ENCODE peak calls at places on chromosomes 16 and 17, in ten cellular contexts. One of them, this sample, is unnamed. For H3K27me3 and H3K36me3, the result is how much of the 10 kb centered on the place peaks cover.

GRCh38 chr17:55318715-55319487 is 54.1 kb downstream of the HLF start:
- DNase-seq in hepatocyte: no peak
- DNase-seq in cardiac muscle cell: no peak
- DNase-seq in Panc1: no peak
- DNase-seq in stomach: no peak
- DNase-seq in IMR-90: no peak
- DNase-seq in RWPE2: no peak
- DNase-seq in tibial artery: no peak
- DNase-seq in right lobe of liver: no peak
- DNase-seq in iPS DF 6.9: no peak
- DNase-seq in this sample: no peak

GRCh38 chr16:72094266-72094610 is 591 bp downstream of the DHX38 start:
- DNase-seq in Panc1: no peak
- DNase-seq in IMR-90: no peak
- DNase-seq in hepatocyte: peak
- DNase-seq in cardiac muscle cell: peak
- DNase-seq in RWPE2: no peak
- DNase-seq in stomach: no peak
- DNase-seq in right lobe of liver: no peak
- DNase-seq in iPS DF 6.9: no peak
- DNase-seq in tibial artery: no peak
- DNase-seq in this sample: no peak

GRCh38 chr17:66468241-66469087 is 166.1 kb downstream of the PRKCA start:
- DNase-seq in RWPE2: no peak
- DNase-seq in IMR-90: peak
- DNase-seq in Panc1: no peak
- DNase-seq in cardiac muscle cell: no peak
- DNase-seq in iPS DF 6.9: no peak
- DNase-seq in stomach: no peak
- DNase-seq in hepatocyte: peak
- DNase-seq in tibial artery: peak
- DNase-seq in right lobe of liver: no peak
- DNase-seq in this sample: no peak

GRCh38 chr16:17572145-17572544 is 101.4 kb upstream of the XYLT1 start:
- DNase-seq in tibial artery: no peak
- DNase-seq in stomach: no peak
- DNase-seq in cardiac muscle cell: no peak
- DNase-seq in right lobe of liver: no peak
- DNase-seq in RWPE2: no peak
- DNase-seq in hepatocyte: no peak
- DNase-seq in IMR-90: no peak
- DNase-seq in iPS DF 6.9: no peak
- DNase-seq in Panc1: no peak
- DNase-seq in this sample: no peak

GRCh38 chr17:68391561-68392268 is 65.6 kb downstream of the WIPI1 start:
- DNase-seq in right lobe of liver: no peak
- DNase-seq in iPS DF 6.9: no peak
- DNase-seq in RWPE2: no peak
- DNase-seq in cardiac muscle cell: no peak
- DNase-seq in tibial artery: no peak
- DNase-seq in stomach: no peak
- DNase-seq in hepatocyte: peak
- DNase-seq in Panc1: no peak
- DNase-seq in IMR-90: no peak
- DNase-seq in this sample: no peak

GRCh38 chr16:17138801-17139200 is 332.0 kb downstream of the XYLT1 start:
- DNase-seq in Panc1: no peak
- DNase-seq in tibial artery: no peak
- DNase-seq in iPS DF 6.9: no peak
- DNase-seq in hepatocyte: no peak
- DNase-seq in IMR-90: peak
- DNase-seq in cardiac muscle cell: peak
- DNase-seq in RWPE2: no peak
- DNase-seq in right lobe of liver: no peak
- DNase-seq in stomach: no peak
- DNase-seq in this sample: no peak

GRCh38 chr16:56916571-56917403 is 15.2 kb upstream of the HERPUD1 start:
- DNase-seq in iPS DF 6.9: no peak
- DNase-seq in tibial artery: no peak
- DNase-seq in right lobe of liver: no peak
- DNase-seq in cardiac muscle cell: no peak
- DNase-seq in RWPE2: no peak
- DNase-seq in IMR-90: no peak
- DNase-seq in stomach: no peak
- DNase-seq in Panc1: no peak
- DNase-seq in hepatocyte: no peak
- DNase-seq in this sample: no peak

GRCh38 chr17:4796550-4796915 is 569 bp downstream of the PSMB6 start:
- DNase-seq in right lobe of liver: no peak
- DNase-seq in Panc1: no peak
- DNase-seq in cardiac muscle cell: peak
- DNase-seq in hepatocyte: peak
- DNase-seq in stomach: no peak
- DNase-seq in tibial artery: no peak
- DNase-seq in IMR-90: peak
- DNase-seq in RWPE2: no peak
- DNase-seq in iPS DF 6.9: no peak
- DNase-seq in this sample: peak

GRCh38 chr17:7747586-7747985 is 30.0 kb downstream of the DNAH2 start:
- DNase-seq in IMR-90: peak
- DNase-seq in Panc1: no peak
- DNase-seq in cardiac muscle cell: no peak
- DNase-seq in tibial artery: no peak
- DNase-seq in RWPE2: no peak
- DNase-seq in stomach: no peak
- DNase-seq in iPS DF 6.9: no peak
- DNase-seq in right lobe of liver: no peak
- DNase-seq in hepatocyte: no peak
- DNase-seq in this sample: no peak

GRCh38 chr16:85731179-85731578 is 19.7 kb downstream of the C16orf74 start:
- DNase-seq in tibial artery: no peak
- DNase-seq in right lobe of liver: no peak
- DNase-seq in RWPE2: no peak
- DNase-seq in IMR-90: no peak
- DNase-seq in iPS DF 6.9: no peak
- DNase-seq in Panc1: no peak
- DNase-seq in cardiac muscle cell: no peak
- DNase-seq in hepatocyte: no peak
- DNase-seq in stomach: no peak
- DNase-seq in this sample: no peak

GRCh38 chr16:68718596-68718995 is 18.5 kb upstream of the CDH1 start:
- DNase-seq in tibial artery: no peak
- DNase-seq in IMR-90: no peak
- DNase-seq in hepatocyte: no peak
- DNase-seq in cardiac muscle cell: no peak
- DNase-seq in iPS DF 6.9: no peak
- DNase-seq in right lobe of liver: no peak
- DNase-seq in RWPE2: no peak
- DNase-seq in stomach: no peak
- DNase-seq in Panc1: no peak
- DNase-seq in this sample: no peak

GRCh38 chr16:56633535-56633934 is 1.1 kb downstream of the MT1M start:
- DNase-seq in iPS DF 6.9: no peak
- DNase-seq in right lobe of liver: no peak
- DNase-seq in hepatocyte: no peak
- DNase-seq in stomach: no peak
- DNase-seq in Panc1: no peak
- DNase-seq in tibial artery: no peak
- DNase-seq in RWPE2: no peak
- DNase-seq in IMR-90: no peak
- DNase-seq in cardiac muscle cell: no peak
- DNase-seq in this sample: no peak

GRCh38 chr16:695355-696089 is 5.3 kb upstream of the WDR24 start:
- DNase-seq in IMR-90: no peak
- DNase-seq in cardiac muscle cell: peak
- DNase-seq in RWPE2: peak
- DNase-seq in iPS DF 6.9: no peak
- DNase-seq in stomach: peak
- DNase-seq in right lobe of liver: peak
- DNase-seq in hepatocyte: no peak
- DNase-seq in tibial artery: no peak
- DNase-seq in Panc1: no peak
- DNase-seq in this sample: no peak

GRCh38 chr16:57462978-57463362 is 491 bp downstream of the POLR2C start:
- DNase-seq in iPS DF 6.9: no peak
- DNase-seq in RWPE2: no peak
- DNase-seq in cardiac muscle cell: peak
- DNase-seq in stomach: no peak
- DNase-seq in right lobe of liver: no peak
- DNase-seq in IMR-90: no peak
- DNase-seq in hepatocyte: no peak
- DNase-seq in Panc1: no peak
- DNase-seq in tibial artery: no peak
- DNase-seq in this sample: no peak

GRCh38 chr16:58494981-58495860 is 4.7 kb upstream of the NDRG4 start:
- DNase-seq in right lobe of liver: peak
- DNase-seq in tibial artery: peak
- DNase-seq in iPS DF 6.9: peak
- DNase-seq in hepatocyte: peak
- DNase-seq in IMR-90: peak
- DNase-seq in cardiac muscle cell: peak
- DNase-seq in Panc1: no peak
- DNase-seq in stomach: peak
- DNase-seq in RWPE2: peak
- DNase-seq in this sample: no peak

GRCh38 chr17:8225813-8226535 is 15.6 kb upstream of the AURKB start:
- DNase-seq in Panc1: peak
- DNase-seq in IMR-90: peak
- DNase-seq in right lobe of liver: no peak
- DNase-seq in cardiac muscle cell: peak
- DNase-seq in RWPE2: no peak
- DNase-seq in stomach: peak
- DNase-seq in hepatocyte: peak
- DNase-seq in tibial artery: peak
- DNase-seq in iPS DF 6.9: no peak
- DNase-seq in this sample: no peak

GRCh38 chr17:77999413-78000173 is 41.1 kb downstream of the TNRC6C start:
- DNase-seq in stomach: no peak
- DNase-seq in Panc1: no peak
- DNase-seq in RWPE2: no peak
- DNase-seq in tibial artery: no peak
- DNase-seq in right lobe of liver: no peak
- DNase-seq in IMR-90: peak
- DNase-seq in cardiac muscle cell: no peak
- DNase-seq in iPS DF 6.9: no peak
- DNase-seq in hepatocyte: no peak
- DNase-seq in this sample: no peak

DNA sequence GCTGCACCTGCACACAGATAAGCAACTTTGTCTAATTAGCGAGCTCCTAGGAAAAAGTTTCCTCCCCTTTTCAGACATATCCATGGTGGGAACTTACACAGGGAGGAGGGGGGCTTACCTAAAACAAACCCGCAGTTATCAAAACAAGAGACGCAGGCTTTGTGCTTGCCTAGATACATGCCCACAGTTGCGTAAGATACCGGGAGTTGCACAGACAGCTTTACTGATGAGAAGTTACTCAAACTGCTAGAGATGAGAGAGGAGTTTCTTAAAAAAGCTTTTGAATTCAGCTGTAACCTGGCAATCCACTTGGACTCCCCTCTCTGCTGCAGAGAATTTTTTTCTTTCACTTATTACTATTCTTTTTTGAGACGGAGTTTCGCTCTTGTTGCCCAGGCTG is 6.8 kb upstream of the ZP2 start:
- DNase-seq in Panc1: no peak
- DNase-seq in hepatocyte: no peak
- DNase-seq in stomach: no peak
- DNase-seq in IMR-90: no peak
- DNase-seq in iPS DF 6.9: no peak
- DNase-seq in cardiac muscle cell: no peak
- DNase-seq in RWPE2: no peak
- DNase-seq in tibial artery: no peak
- DNase-seq in right lobe of liver: no peak
- DNase-seq in this sample: no peak
- H3K27me3 ChIP-seq in Panc1: under half
- H3K27me3 ChIP-seq in hepatocyte: under half
- H3K27me3 ChIP-seq in stomach: under half
- H3K27me3 ChIP-seq in IMR-90: under half
- H3K27me3 ChIP-seq in iPS DF 6.9: under half
- H3K27me3 ChIP-seq in cardiac muscle cell: under half
- H3K27me3 ChIP-seq in RWPE2: under half
- H3K27me3 ChIP-seq in tibial artery: under half
- H3K27me3 ChIP-seq in right lobe of liver: under half
- H3K27me3 ChIP-seq in this sample: under half

DNA sequence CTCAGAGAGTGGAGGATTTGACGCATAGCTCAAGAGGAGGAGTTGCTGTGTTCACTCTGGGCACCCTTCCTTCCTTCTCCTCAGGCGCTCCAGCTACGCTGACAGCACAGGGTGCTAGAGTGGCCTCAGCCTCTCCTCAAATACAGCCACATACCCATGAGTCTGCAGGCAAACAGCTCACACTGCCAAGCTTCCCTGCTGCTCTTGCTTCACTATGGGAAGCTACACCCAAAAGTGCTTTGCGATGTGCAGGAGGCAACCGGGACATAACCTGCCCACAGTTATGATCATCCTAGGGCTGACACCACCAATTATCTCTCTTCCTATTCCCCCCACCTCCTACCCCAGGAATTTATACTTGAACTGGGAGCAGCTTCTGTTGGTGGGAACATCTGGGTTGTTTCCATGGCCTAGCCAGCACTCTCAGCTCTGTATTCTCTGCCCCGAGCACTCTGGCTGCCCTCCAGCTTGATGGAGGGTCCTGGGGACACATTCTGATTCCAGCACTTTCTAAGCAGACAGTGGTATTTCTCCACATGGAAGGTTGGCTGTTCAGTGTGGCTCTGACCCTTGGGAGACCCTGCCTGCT is 40.3 kb upstream of the SREBF1 start:
- DNase-seq in stomach: peak
- DNase-seq in cardiac muscle cell: peak
- DNase-seq in Panc1: no peak
- DNase-seq in hepatocyte: no peak
- DNase-seq in iPS DF 6.9: no peak
- DNase-seq in RWPE2: no peak
- DNase-seq in IMR-90: peak
- DNase-seq in right lobe of liver: no peak
- DNase-seq in tibial artery: peak
- DNase-seq in this sample: peak
- H3K4me3 ChIP-seq in stomach: no peak
- H3K4me3 ChIP-seq in cardiac muscle cell: no peak
- H3K4me3 ChIP-seq in Panc1: no peak
- H3K4me3 ChIP-seq in hepatocyte: no peak
- H3K4me3 ChIP-seq in iPS DF 6.9: no peak
- H3K4me3 ChIP-seq in RWPE2: no peak
- H3K4me3 ChIP-seq in IMR-90: no peak
- H3K4me3 ChIP-seq in right lobe of liver: no peak
- H3K4me3 ChIP-seq in tibial artery: peak
- H3K4me3 ChIP-seq in this sample: peak

GRCh38 chr16:2077696-2078095 is 29.9 kb downstream of the TSC2 start:
- DNase-seq in hepatocyte: no peak
- DNase-seq in iPS DF 6.9: no peak
- DNase-seq in cardiac muscle cell: no peak
- DNase-seq in right lobe of liver: no peak
- DNase-seq in RWPE2: no peak
- DNase-seq in tibial artery: no peak
- DNase-seq in stomach: no peak
- DNase-seq in IMR-90: no peak
- DNase-seq in Panc1: no peak
- DNase-seq in this sample: no peak
- H3K36me3 ChIP-seq in hepatocyte: under half
- H3K36me3 ChIP-seq in iPS DF 6.9: under half
- H3K36me3 ChIP-seq in cardiac muscle cell: under half
- H3K36me3 ChIP-seq in right lobe of liver: under half
- H3K36me3 ChIP-seq in RWPE2: under half
- H3K36me3 ChIP-seq in tibial artery: half or more
- H3K36me3 ChIP-seq in stomach: half or more
- H3K36me3 ChIP-seq in IMR-90: half or more
- H3K36me3 ChIP-seq in Panc1: under half
- H3K36me3 ChIP-seq in this sample: half or more

GRCh38 chr17:79741401-79741750 is 10.6 kb downstream of the ENPP7 start:
- DNase-seq in Panc1: no peak
- DNase-seq in cardiac muscle cell: no peak
- DNase-seq in tibial artery: no peak
- DNase-seq in hepatocyte: no peak
- DNase-seq in right lobe of liver: no peak
- DNase-seq in iPS DF 6.9: no peak
- DNase-seq in stomach: no peak
- DNase-seq in RWPE2: no peak
- DNase-seq in IMR-90: no peak
- DNase-seq in this sample: no peak
- H3K27me3 ChIP-seq in Panc1: under half
- H3K27me3 ChIP-seq in cardiac muscle cell: under half
- H3K27me3 ChIP-seq in tibial artery: under half
- H3K27me3 ChIP-seq in hepatocyte: under half
- H3K27me3 ChIP-seq in right lobe of liver: under half
- H3K27me3 ChIP-seq in iPS DF 6.9: under half
- H3K27me3 ChIP-seq in stomach: under half
- H3K27me3 ChIP-seq in RWPE2: half or more
- H3K27me3 ChIP-seq in IMR-90: half or more
- H3K27me3 ChIP-seq in this sample: half or more

This sample was measured in psoas muscle.